ENCODE peak calls at places on chromosome 7, in six cellular contexts. S is ovary, C is HFF-Myc, Q is tibial nerve, M is HL-60, W is thoracic aorta. J is an unnamed sample.

GRCh38 chr7:106367018-106367420 is 82.2 kb upstream of the NAMPT start:
- DNase-seq in S (no peak), C (no peak), W (no peak), M (no peak), Q (no peak), J (peak)

GRCh38 chr7:28854750-28855074 is 103.4 kb downstream of the TRIL start:
- DNase-seq in M (no peak), C (no peak), Q (no peak), W (no peak), S (no peak), J (no peak)

GRCh38 chr7:151790095-151790825 is 86.7 kb downstream of the PRKAG2 start:
- DNase-seq in S (no peak), M (no peak), C (no peak), W (no peak), Q (no peak), J (no peak)

GRCh38 chr7:152341914-152342236 is 93.9 kb downstream of the KMT2C start:
- DNase-seq in S (no peak), Q (no peak), W (no peak), C (no peak), M (no peak), J (no peak)

GRCh38 chr7:43904533-43905208 is 1.7 kb downstream of the URGCP start:
- DNase-seq in Q (no peak), W (no peak), C (no peak), M (no peak), S (no peak), J (peak)

GRCh38 chr7:5439572-5440496 is 16.2 kb upstream of the TNRC18 start:
- DNase-seq in S (no peak), C (no peak), W (no peak), M (no peak), Q (no peak), J (no peak)

GRCh38 chr7:151876899-151877777 is at the start of gene PRKAG2:
- DNase-seq in W (peak), M (peak), S (peak), Q (peak), C (no peak), J (peak)

GRCh38 chr7:27167170-27167505 is 1.8 kb upstream of the HOXA9 start:
- DNase-seq in M (no peak), W (no peak), Q (no peak), S (no peak), C (no peak), J (peak)

GRCh38 chr7:36312064-36312914 is 77.4 kb upstream of the ANLN start:
- DNase-seq in C (no peak), M (no peak), S (no peak), Q (no peak), W (no peak), J (no peak)

GRCh38 chr7:139526578-139527544 is 3.4 kb downstream of the CLEC2L start:
- DNase-seq in W (no peak), Q (no peak), C (peak), S (no peak), M (no peak), J (peak)

GRCh38 chr7:138667535-138667934 is 33.6 kb downstream of the SVOPL start:
- DNase-seq in S (no peak), C (no peak), M (no peak), Q (no peak), W (no peak), J (no peak)

GRCh38 chr7:82264752-82265305 is 178.7 kb downstream of the CACNA2D1 start:
- DNase-seq in M (no peak), S (no peak), C (no peak), W (no peak), Q (no peak), J (no peak)

GRCh38 chr7:117854186-117854585 is 19.1 kb downstream of the CTTNBP2 start:
- DNase-seq in S (no peak), Q (no peak), C (no peak), W (no peak), M (no peak), J (no peak)

GRCh38 chr7:21430575-21430954 is 2.7 kb downstream of the SP4 start:
- DNase-seq in Q (no peak), C (no peak), S (no peak), W (no peak), M (no peak), J (no peak)

GRCh38 chr7:85030893-85031292 is 156.0 kb downstream of the SEMA3D start:
- DNase-seq in S (no peak), W (no peak), M (no peak), Q (no peak), C (peak), J (peak)

GRCh38 chr7:77348371-77348813 is 67.8 kb downstream of the GSAP start:
- DNase-seq in C (no peak), W (no peak), S (peak), M (no peak), Q (no peak), J (peak)

GRCh38 chr7:66576646-66577045 is 52.0 kb upstream of the KCTD7 start:
- DNase-seq in Q (no peak), S (no peak), C (no peak), M (no peak), W (no peak), J (no peak)

GRCh38 chr7:13846386-13846785 is 143.1 kb downstream of the ETV1 start:
- DNase-seq in W (no peak), C (no peak), Q (no peak), S (no peak), M (no peak), J (peak)

GRCh38 chr7:50335230-50335794 is 30.8 kb downstream of the IKZF1 start:
- DNase-seq in C (no peak), Q (no peak), S (no peak), M (no peak), W (no peak), J (no peak)

GRCh38 chr7:48708635-48709034 is 215.7 kb upstream of the CDC14C start:
- DNase-seq in C (no peak), W (no peak), M (no peak), S (no peak), Q (no peak), J (no peak)

GRCh38 chr7:151432658-151433521 is 7.1 kb downstream of the CRYGN start:
- DNase-seq in S (peak), W (no peak), M (no peak), Q (no peak), C (no peak), J (no peak)

GRCh38 chr7:12884033-12884432 is 196.6 kb downstream of the ARL4A start:
- DNase-seq in M (no peak), Q (no peak), S (no peak), C (no peak), W (no peak), J (no peak)

GRCh38 chr7:96135241-96135640 is 186.7 kb downstream of the SLC25A13 start:
- DNase-seq in Q (no peak), M (no peak), C (no peak), W (no peak), S (no peak), J (no peak)

GRCh38 chr7:23490357-23491131 is 20.3 kb upstream of the IGF2BP3 start:
- DNase-seq in C (no peak), W (no peak), M (no peak), Q (no peak), S (peak), J (peak)

GRCh38 chr7:126488043-126488442 is 764.7 kb downstream of the GRM8 start:
- DNase-seq in M (no peak), Q (no peak), S (no peak), C (no peak), W (no peak), J (no peak)

GRCh38 chr7:30278849-30279505 is 5.4 kb upstream of the ZNRF2 start:
- DNase-seq in M (no peak), S (no peak), C (no peak), Q (no peak), W (no peak), J (no peak)

GRCh38 chr7:157267516-157267915 is 69.3 kb upstream of the DNAJB6 start:
- DNase-seq in Q (no peak), C (no peak), S (no peak), W (no peak), M (no peak), J (no peak)

GRCh38 chr7:19982841-19983835 is 209.7 kb upstream of the TMEM196 start:
- DNase-seq in W (no peak), Q (peak), M (no peak), C (no peak), S (peak), J (peak)

GRCh38 chr7:144995495-144995894 is 159.6 kb upstream of the TPK1 start:
- DNase-seq in C (no peak), Q (no peak), W (no peak), M (no peak), S (no peak), J (no peak)

DNA sequence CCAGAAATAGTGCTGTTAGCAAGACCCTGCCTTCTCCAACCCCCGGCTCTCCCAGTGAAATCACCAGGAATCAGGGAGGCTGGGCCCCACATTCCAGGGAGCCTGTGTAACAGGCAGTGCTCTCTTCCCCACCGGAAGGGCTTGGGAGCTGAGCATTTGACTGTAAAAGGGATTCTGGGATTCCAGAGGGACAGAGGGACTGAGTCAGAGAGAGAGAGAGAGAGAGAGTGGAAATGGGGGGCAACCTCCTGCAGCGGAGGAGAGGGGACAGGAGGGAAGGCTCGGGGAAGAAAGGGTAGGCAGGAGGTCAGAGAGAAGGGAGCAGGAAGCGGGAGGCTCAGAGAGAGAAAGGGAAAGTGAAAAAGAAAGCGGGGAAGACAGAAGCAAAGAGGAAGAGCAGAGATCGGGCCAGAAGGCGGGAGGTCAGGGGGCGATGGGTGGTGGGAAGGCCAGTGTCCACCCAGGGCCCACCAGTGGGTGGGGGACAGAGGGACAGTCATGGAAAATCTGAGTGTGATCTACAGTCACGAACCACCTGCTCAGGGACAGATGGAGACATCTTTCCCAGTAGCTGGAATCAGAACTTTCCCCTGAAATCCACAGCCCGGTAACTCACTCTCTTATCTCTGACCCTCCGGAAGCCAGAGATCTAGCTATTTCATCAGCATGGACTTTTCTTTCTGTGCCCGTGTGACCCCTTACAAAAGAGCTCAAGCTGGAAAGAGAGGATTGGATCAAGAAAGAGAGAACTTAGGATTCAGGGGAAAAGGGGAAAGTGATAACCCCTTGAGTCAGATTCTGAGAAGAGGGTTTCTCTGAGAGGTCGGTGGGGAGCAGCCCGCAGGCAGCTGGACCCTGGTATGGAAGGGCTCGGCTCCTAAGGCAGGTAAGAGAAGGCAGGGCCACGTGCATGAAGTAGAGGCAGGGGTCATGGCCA is 4.6 kb upstream of the SERPINE1 start:
- DNase-seq in M (no peak), C (peak), S (peak), Q (peak), W (peak), J (peak)
- H3K4me3 ChIP-seq in M (peak), C (peak), S (peak), Q (peak), W (peak), J (peak)

GRCh38 chr7:45867471-45867870 is 5.4 kb downstream of the CCDC201 start:
- DNase-seq in M (no peak), S (no peak), Q (no peak), C (no peak), W (no peak), J (no peak)

GRCh38 chr7:45865594-45866410 is 7.1 kb downstream of the CCDC201 start:
- DNase-seq in S (no peak), M (no peak), W (no peak), Q (no peak), C (no peak), J (no peak)

GRCh38 chr7:45869426-45869825 is 3.5 kb downstream of the CCDC201 start:
- DNase-seq in M (no peak), S (no peak), W (no peak), Q (no peak), C (peak), J (no peak)

DNA sequence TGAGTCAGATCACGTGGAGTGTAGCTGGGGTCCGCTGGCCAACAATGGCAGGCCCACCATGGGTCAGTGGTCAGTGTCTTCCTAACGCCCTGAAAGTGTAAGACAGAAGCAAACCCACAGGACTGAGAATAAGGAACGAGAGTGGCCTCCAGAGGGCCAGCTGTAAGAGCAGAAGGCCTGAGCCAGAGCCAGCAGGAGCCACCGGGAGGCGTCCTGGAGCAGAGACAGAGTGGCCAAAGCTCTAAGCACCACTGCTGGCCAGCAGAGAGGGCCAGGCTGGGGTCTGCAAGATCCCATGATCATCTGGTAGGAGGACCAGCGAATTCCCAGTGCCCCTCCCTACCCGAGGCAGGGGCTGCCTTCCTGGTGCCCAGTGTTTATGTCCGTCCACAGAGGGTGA is 9.2 kb downstream of the CCDC201 start:
- DNase-seq in M (no peak), W (no peak), Q (no peak), S (no peak), C (no peak), J (no peak)
- TF ChIP-seq CTCF in M (no peak), W (no peak), Q (no peak), S (no peak), C (peak), J (no peak)

GRCh38 chr7:101560856-101561255 is 68.2 kb downstream of the MYL10 start:
- DNase-seq in W (no peak), M (no peak), S (no peak), C (no peak), Q (no peak), J (no peak)

GRCh38 chr7:101557978-101558741 is 70.9 kb downstream of the MYL10 start:
- DNase-seq in S (no peak), C (no peak), M (no peak), Q (no peak), W (no peak), J (no peak)

GRCh38 chr7:101557421-101557820 is 71.7 kb downstream of the MYL10 start:
- DNase-seq in C (no peak), M (no peak), W (no peak), Q (no peak), S (no peak), J (no peak)

GRCh38 chr7:101559586-101559985 is 69.5 kb downstream of the MYL10 start:
- DNase-seq in S (no peak), W (no peak), Q (no peak), C (no peak), M (no peak), J (no peak)

GRCh38 chr7:101558742-101559325 is 70.3 kb downstream of the MYL10 start:
- DNase-seq in W (no peak), Q (no peak), M (no peak), S (no peak), C (no peak), J (no peak)
- H3K4me3 ChIP-seq in W (no peak), Q (no peak), M (no peak), S (no peak), C (no peak), J (no peak)

GRCh38 chr7:34392972-34393371 is 265.0 kb upstream of the NPSR1 start:
- DNase-seq in S (no peak), W (no peak), M (no peak), C (no peak), Q (no peak), J (no peak)

DNA sequence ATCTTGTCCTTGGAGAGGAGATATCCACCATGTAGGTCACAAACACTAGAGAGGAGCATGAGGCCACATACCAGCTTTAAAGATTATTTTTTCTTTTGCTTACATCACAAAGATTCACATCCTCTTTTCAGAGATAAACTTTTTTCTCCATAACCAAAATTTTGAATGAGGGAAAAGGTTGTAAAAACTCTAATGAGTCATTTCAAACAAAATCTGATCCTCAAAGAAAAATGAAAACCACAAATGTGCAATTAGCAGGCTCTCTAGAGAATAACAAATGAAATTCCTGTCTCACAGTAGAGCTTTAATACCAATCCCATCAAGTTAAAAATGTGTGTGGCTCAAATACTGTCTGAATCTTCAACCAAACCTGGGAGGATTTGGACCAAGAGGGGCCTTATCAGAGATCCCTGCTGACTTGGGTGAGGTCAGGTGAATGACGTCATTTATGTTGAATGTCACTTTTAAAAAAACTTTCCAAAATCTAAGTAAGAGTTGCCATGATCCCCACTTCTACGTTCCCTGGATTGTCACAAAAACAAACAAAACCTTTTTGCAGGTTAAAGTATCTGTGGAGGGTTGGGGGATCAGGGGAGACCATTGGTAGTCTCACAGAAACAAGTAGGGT is 261.5 kb upstream of the NPSR1 start:
- DNase-seq in Q (no peak), S (no peak), M (no peak), W (no peak), C (no peak), J (no peak)
- TF ChIP-seq CTCF in Q (no peak), S (no peak), M (no peak), W (no peak), C (no peak), J (no peak)

GRCh38 chr7:64610997-64611396 is 48.1 kb upstream of the ZNF680 start:
- DNase-seq in S (no peak), M (no peak), W (no peak), Q (no peak), C (no peak), J (no peak)

GRCh38 chr7:64614812-64615211 is 51.1 kb upstream of the ZNF107 start:
- DNase-seq in C (no peak), Q (no peak), W (no peak), S (no peak), M (no peak), J (no peak)

GRCh38 chr7:64612452-64612851 is 49.6 kb upstream of the ZNF680 start:
- DNase-seq in W (no peak), M (no peak), C (no peak), Q (no peak), S (no peak), J (no peak)

GRCh38 chr7:64613653-64614052 is 50.8 kb upstream of the ZNF680 start:
- DNase-seq in W (no peak), M (no peak), Q (no peak), C (no peak), S (no peak), J (no peak)

GRCh38 chr7:64611717-64612116 is 48.8 kb upstream of the ZNF680 start:
- DNase-seq in C (no peak), S (no peak), W (no peak), M (peak), Q (no peak), J (no peak)
- H3K4me3 ChIP-seq in C (no peak), S (no peak), W (no peak), M (no peak), Q (no peak), J (no peak)